ENCODE peak calls at places on chromosomes 11 and 22, in nine cellular contexts. One of them, this sample, is unnamed.

GRCh38 chr22:50573491-50574382 is 4.5 kb downstream of the CPT1B start:
- DNase-seq in WERI-Rb-1: no peak
- DNase-seq in lower lobe of right lung: peak; percentile 32
- DNase-seq in neuronal stem cell: no peak
- DNase-seq in gastrocnemius medialis: no peak
- DNase-seq in CD8-positive, alpha-beta memory T cell: no peak
- DNase-seq in H1: no peak
- DNase-seq in endothelial cell of umbilical vein: no peak
- DNase-seq in A549: no peak
- DNase-seq in this sample: no peak

GRCh38 chr11:3994030-3994640 is 100.5 kb upstream of the RRM1 start:
- DNase-seq in H1: no peak
- DNase-seq in neuronal stem cell: no peak
- DNase-seq in endothelial cell of umbilical vein: peak; percentile 19
- DNase-seq in A549: no peak
- DNase-seq in lower lobe of right lung: no peak
- DNase-seq in gastrocnemius medialis: no peak
- DNase-seq in CD8-positive, alpha-beta memory T cell: no peak
- DNase-seq in WERI-Rb-1: no peak
- DNase-seq in this sample: no peak

GRCh38 chr11:118895093-118896039 is 11.7 kb downstream of the CXCR5 start:
- DNase-seq in WERI-Rb-1: no peak
- DNase-seq in lower lobe of right lung: no peak
- DNase-seq in CD8-positive, alpha-beta memory T cell: peak; percentile 55
- DNase-seq in gastrocnemius medialis: no peak
- DNase-seq in endothelial cell of umbilical vein: no peak
- DNase-seq in H1: no peak
- DNase-seq in neuronal stem cell: no peak
- DNase-seq in A549: no peak
- DNase-seq in this sample: no peak

GRCh38 chr22:47296405-47297260 is 534.2 kb downstream of the TBC1D22A start:
- DNase-seq in CD8-positive, alpha-beta memory T cell: no peak
- DNase-seq in gastrocnemius medialis: no peak
- DNase-seq in A549: no peak
- DNase-seq in endothelial cell of umbilical vein: no peak
- DNase-seq in neuronal stem cell: no peak
- DNase-seq in H1: no peak
- DNase-seq in WERI-Rb-1: no peak
- DNase-seq in lower lobe of right lung: no peak
- DNase-seq in this sample: no peak

GRCh38 chr11:115941481-115941993 is 437.3 kb upstream of the CADM1 start:
- DNase-seq in CD8-positive, alpha-beta memory T cell: no peak
- DNase-seq in endothelial cell of umbilical vein: no peak
- DNase-seq in lower lobe of right lung: peak; percentile 81
- DNase-seq in gastrocnemius medialis: peak; percentile 23
- DNase-seq in H1: no peak
- DNase-seq in neuronal stem cell: no peak
- DNase-seq in A549: no peak
- DNase-seq in WERI-Rb-1: no peak
- DNase-seq in this sample: no peak

GRCh38 chr11:23423119-23423518 is 562.8 kb upstream of the CCDC179 start:
- DNase-seq in A549: no peak
- DNase-seq in gastrocnemius medialis: no peak
- DNase-seq in endothelial cell of umbilical vein: no peak
- DNase-seq in neuronal stem cell: no peak
- DNase-seq in CD8-positive, alpha-beta memory T cell: no peak
- DNase-seq in H1: no peak
- DNase-seq in lower lobe of right lung: no peak
- DNase-seq in WERI-Rb-1: no peak
- DNase-seq in this sample: no peak

GRCh38 chr11:75400110-75400865 is 970 bp downstream of the RPS3 start:
- DNase-seq in CD8-positive, alpha-beta memory T cell: no peak
- DNase-seq in endothelial cell of umbilical vein: peak; percentile 54
- DNase-seq in A549: no peak
- DNase-seq in neuronal stem cell: no peak
- DNase-seq in lower lobe of right lung: no peak
- DNase-seq in H1: no peak
- DNase-seq in WERI-Rb-1: no peak
- DNase-seq in gastrocnemius medialis: no peak
- DNase-seq in this sample: no peak

GRCh38 chr11:17277024-17277584 is 565 bp downstream of the NUCB2 start:
- DNase-seq in neuronal stem cell: no peak
- DNase-seq in A549: peak; percentile 34
- DNase-seq in lower lobe of right lung: no peak
- DNase-seq in CD8-positive, alpha-beta memory T cell: no peak
- DNase-seq in endothelial cell of umbilical vein: peak; percentile 64
- DNase-seq in WERI-Rb-1: no peak
- DNase-seq in gastrocnemius medialis: no peak
- DNase-seq in H1: no peak
- DNase-seq in this sample: no peak

GRCh38 chr11:26860411-26860810 is 133.5 kb upstream of the FIBIN start:
- DNase-seq in endothelial cell of umbilical vein: no peak
- DNase-seq in A549: no peak
- DNase-seq in neuronal stem cell: no peak
- DNase-seq in H1: no peak
- DNase-seq in CD8-positive, alpha-beta memory T cell: no peak
- DNase-seq in lower lobe of right lung: no peak
- DNase-seq in WERI-Rb-1: no peak
- DNase-seq in gastrocnemius medialis: no peak
- DNase-seq in this sample: no peak

GRCh38 chr11:66268953-66269906 is 791 bp downstream of the RAB1B start:
- DNase-seq in gastrocnemius medialis: no peak
- DNase-seq in neuronal stem cell: no peak
- DNase-seq in WERI-Rb-1: peak; percentile 41
- DNase-seq in CD8-positive, alpha-beta memory T cell: no peak
- DNase-seq in H1: no peak
- DNase-seq in lower lobe of right lung: no peak
- DNase-seq in A549: peak; percentile 61
- DNase-seq in endothelial cell of umbilical vein: peak; percentile 34
- DNase-seq in this sample: no peak

GRCh38 chr11:122850076-122850631 is 11.9 kb downstream of the CRTAM start:
- DNase-seq in CD8-positive, alpha-beta memory T cell: peak; percentile 44
- DNase-seq in H1: no peak
- DNase-seq in WERI-Rb-1: no peak
- DNase-seq in gastrocnemius medialis: no peak
- DNase-seq in endothelial cell of umbilical vein: no peak
- DNase-seq in neuronal stem cell: no peak
- DNase-seq in A549: no peak
- DNase-seq in lower lobe of right lung: no peak
- DNase-seq in this sample: no peak

GRCh38 chr11:63761870-63762661 is 6.5 kb downstream of the ZFTA start:
- DNase-seq in endothelial cell of umbilical vein: no peak
- DNase-seq in CD8-positive, alpha-beta memory T cell: no peak
- DNase-seq in A549: no peak
- DNase-seq in WERI-Rb-1: peak; percentile 88
- DNase-seq in gastrocnemius medialis: peak; percentile 20
- DNase-seq in neuronal stem cell: peak; percentile 55
- DNase-seq in lower lobe of right lung: no peak
- DNase-seq in H1: peak; percentile 82
- DNase-seq in this sample: peak; percentile 84

GRCh38 chr22:22547692-22548348 is 11.2 kb downstream of the PRAME start:
- DNase-seq in H1: no peak
- DNase-seq in WERI-Rb-1: no peak
- DNase-seq in CD8-positive, alpha-beta memory T cell: no peak
- DNase-seq in neuronal stem cell: no peak
- DNase-seq in endothelial cell of umbilical vein: no peak
- DNase-seq in A549: no peak
- DNase-seq in gastrocnemius medialis: no peak
- DNase-seq in lower lobe of right lung: no peak
- DNase-seq in this sample: no peak

GRCh38 chr22:22546490-22546889 is 12.6 kb downstream of the PRAME start:
- DNase-seq in gastrocnemius medialis: no peak
- DNase-seq in neuronal stem cell: no peak
- DNase-seq in CD8-positive, alpha-beta memory T cell: no peak
- DNase-seq in lower lobe of right lung: no peak
- DNase-seq in endothelial cell of umbilical vein: no peak
- DNase-seq in A549: no peak
- DNase-seq in WERI-Rb-1: no peak
- DNase-seq in H1: no peak
- DNase-seq in this sample: no peak

GRCh38 chr22:22548349-22548716 is 10.7 kb downstream of the PRAME start:
- DNase-seq in A549: no peak
- DNase-seq in endothelial cell of umbilical vein: no peak
- DNase-seq in H1: no peak
- DNase-seq in neuronal stem cell: no peak
- DNase-seq in gastrocnemius medialis: no peak
- DNase-seq in lower lobe of right lung: no peak
- DNase-seq in WERI-Rb-1: no peak
- DNase-seq in CD8-positive, alpha-beta memory T cell: no peak
- DNase-seq in this sample: no peak

GRCh38 chr22:22548910-22549309 is 10.2 kb downstream of the PRAME start:
- DNase-seq in WERI-Rb-1: no peak
- DNase-seq in H1: no peak
- DNase-seq in gastrocnemius medialis: no peak
- DNase-seq in endothelial cell of umbilical vein: no peak
- DNase-seq in lower lobe of right lung: no peak
- DNase-seq in A549: no peak
- DNase-seq in CD8-positive, alpha-beta memory T cell: no peak
- DNase-seq in neuronal stem cell: no peak
- DNase-seq in this sample: no peak

GRCh38 chr22:22547226-22547625 is 11.8 kb downstream of the PRAME start:
- DNase-seq in CD8-positive, alpha-beta memory T cell: no peak
- DNase-seq in neuronal stem cell: no peak
- DNase-seq in endothelial cell of umbilical vein: no peak
- DNase-seq in WERI-Rb-1: no peak
- DNase-seq in A549: no peak
- DNase-seq in H1: no peak
- DNase-seq in gastrocnemius medialis: no peak
- DNase-seq in lower lobe of right lung: no peak
- DNase-seq in this sample: no peak
- H3K4me3 ChIP-seq in CD8-positive, alpha-beta memory T cell: no peak overlapping the region
- H3K4me3 ChIP-seq in neuronal stem cell: no peak overlapping the region
- H3K4me3 ChIP-seq in endothelial cell of umbilical vein: no peak overlapping the region
- H3K4me3 ChIP-seq in WERI-Rb-1: no peak overlapping the region
- H3K4me3 ChIP-seq in A549: no peak overlapping the region
- H3K4me3 ChIP-seq in H1: no peak overlapping the region
- H3K4me3 ChIP-seq in gastrocnemius medialis: no peak overlapping the region
- H3K4me3 ChIP-seq in lower lobe of right lung: no peak overlapping the region
- H3K4me3 ChIP-seq in this sample: no peak overlapping the region

GRCh38 chr11:33655842-33656600 is 44.6 kb downstream of the C11orf91 start:
- DNase-seq in WERI-Rb-1: no peak
- DNase-seq in endothelial cell of umbilical vein: no peak
- DNase-seq in neuronal stem cell: no peak
- DNase-seq in gastrocnemius medialis: no peak
- DNase-seq in A549: no peak
- DNase-seq in lower lobe of right lung: no peak
- DNase-seq in CD8-positive, alpha-beta memory T cell: no peak
- DNase-seq in H1: no peak
- DNase-seq in this sample: no peak
- H3K4me3 ChIP-seq in WERI-Rb-1: no peak overlapping the region
- H3K4me3 ChIP-seq in endothelial cell of umbilical vein: no peak overlapping the region
- H3K4me3 ChIP-seq in neuronal stem cell: no peak overlapping the region
- H3K4me3 ChIP-seq in gastrocnemius medialis: no peak overlapping the region
- H3K4me3 ChIP-seq in A549: no peak overlapping the region
- H3K4me3 ChIP-seq in lower lobe of right lung: no peak overlapping the region
- H3K4me3 ChIP-seq in CD8-positive, alpha-beta memory T cell: no peak overlapping the region
- H3K4me3 ChIP-seq in H1: no peak overlapping the region
- H3K4me3 ChIP-seq in this sample: no peak overlapping the region

DNA sequence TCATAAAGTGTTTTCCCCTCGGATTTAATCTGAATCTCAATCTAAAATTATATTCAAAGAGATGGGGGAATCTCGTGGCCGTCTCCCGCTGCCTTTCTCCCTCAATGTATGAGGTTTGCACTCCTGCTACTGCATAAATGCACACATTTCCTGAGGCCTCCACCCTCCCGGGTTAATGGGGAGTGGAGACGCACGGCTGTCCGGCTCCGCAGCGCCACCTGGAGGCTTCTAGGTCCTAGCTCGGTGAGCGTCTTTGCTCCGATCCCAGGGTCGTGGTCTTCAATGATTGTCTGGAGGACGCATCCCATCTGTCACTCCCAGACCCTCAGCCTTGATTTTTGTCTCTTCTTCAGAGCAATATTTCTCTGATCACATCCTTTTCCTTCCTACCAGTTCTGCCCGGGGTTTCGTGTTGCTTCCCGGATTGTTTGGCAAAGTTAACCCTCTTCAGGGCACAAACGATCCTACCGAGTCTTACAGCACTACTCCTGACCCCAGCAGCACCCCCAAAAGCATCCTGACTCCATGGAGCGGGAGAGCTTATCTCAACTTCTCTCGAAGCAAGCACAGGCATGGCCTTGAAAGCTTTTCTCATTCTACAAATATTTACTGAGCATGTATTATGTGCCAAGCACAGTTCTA is at the start of gene LMO1:
- DNase-seq in A549: peak; percentile 98
- DNase-seq in WERI-Rb-1: peak; percentile 93
- DNase-seq in neuronal stem cell: peak; percentile 86
- DNase-seq in gastrocnemius medialis: peak; percentile 72
- DNase-seq in endothelial cell of umbilical vein: peak; percentile 69
- DNase-seq in lower lobe of right lung: peak; percentile 84
- DNase-seq in H1: no peak
- DNase-seq in CD8-positive, alpha-beta memory T cell: peak; percentile 48
- DNase-seq in this sample: peak; percentile 95
- H3K4me3 ChIP-seq in A549: peak within 1 kb of the TSS; percentile 66
- H3K4me3 ChIP-seq in WERI-Rb-1: peak within 1 kb of the TSS; percentile 84
- H3K4me3 ChIP-seq in neuronal stem cell: peak within 1 kb of the TSS; percentile 53
- H3K4me3 ChIP-seq in gastrocnemius medialis: peak within 1 kb of the TSS; percentile 57
- H3K4me3 ChIP-seq in endothelial cell of umbilical vein: no peak within 1 kb of the TSS
- H3K4me3 ChIP-seq in lower lobe of right lung: peak within 1 kb of the TSS; percentile 54
- H3K4me3 ChIP-seq in H1: peak within 1 kb of the TSS; percentile 61
- H3K4me3 ChIP-seq in CD8-positive, alpha-beta memory T cell: peak within 1 kb of the TSS; percentile 34
- H3K4me3 ChIP-seq in this sample: no peak within 1 kb of the TSS

GRCh38 chr11:32396331-32396730 is 39.0 kb downstream of the WT1 start:
- DNase-seq in neuronal stem cell: no peak
- DNase-seq in gastrocnemius medialis: no peak
- DNase-seq in H1: no peak
- DNase-seq in lower lobe of right lung: no peak
- DNase-seq in A549: no peak
- DNase-seq in endothelial cell of umbilical vein: no peak
- DNase-seq in WERI-Rb-1: no peak
- DNase-seq in CD8-positive, alpha-beta memory T cell: no peak
- DNase-seq in this sample: no peak
- H3K4me3 ChIP-seq in neuronal stem cell: no peak overlapping the region
- H3K4me3 ChIP-seq in gastrocnemius medialis: no peak overlapping the region
- H3K4me3 ChIP-seq in H1: no peak overlapping the region
- H3K4me3 ChIP-seq in lower lobe of right lung: no peak overlapping the region
- H3K4me3 ChIP-seq in A549: no peak overlapping the region
- H3K4me3 ChIP-seq in endothelial cell of umbilical vein: no peak overlapping the region
- H3K4me3 ChIP-seq in WERI-Rb-1: no peak overlapping the region
- H3K4me3 ChIP-seq in CD8-positive, alpha-beta memory T cell: no peak overlapping the region
- H3K4me3 ChIP-seq in this sample: no peak overlapping the region

DNA sequence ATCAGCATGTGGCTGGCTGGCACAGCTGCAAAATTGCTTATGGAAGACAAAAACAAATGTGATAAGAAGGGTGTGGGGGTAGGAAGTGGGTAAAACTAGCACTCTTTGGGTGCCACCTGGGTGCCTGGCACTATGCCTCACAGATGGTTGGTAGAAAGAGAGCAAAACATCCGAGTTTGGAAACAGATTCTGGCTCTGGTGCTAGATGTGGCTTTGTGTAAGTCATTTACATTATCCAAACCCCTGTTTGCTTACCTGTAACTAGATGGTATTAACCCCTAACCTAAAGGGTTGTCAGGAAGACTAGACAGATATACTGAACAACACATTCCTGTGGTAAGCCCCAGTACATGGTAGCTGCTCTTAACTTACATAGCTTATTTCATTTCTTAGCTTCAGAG is 905.6 kb downstream of the DLG2 start:
- DNase-seq in CD8-positive, alpha-beta memory T cell: no peak
- DNase-seq in gastrocnemius medialis: no peak
- DNase-seq in neuronal stem cell: no peak
- DNase-seq in lower lobe of right lung: no peak
- DNase-seq in A549: no peak
- DNase-seq in WERI-Rb-1: no peak
- DNase-seq in endothelial cell of umbilical vein: no peak
- DNase-seq in H1: no peak
- DNase-seq in this sample: no peak
- H3K4me3 ChIP-seq in CD8-positive, alpha-beta memory T cell: no peak overlapping the region
- H3K4me3 ChIP-seq in gastrocnemius medialis: no peak overlapping the region
- H3K4me3 ChIP-seq in neuronal stem cell: no peak overlapping the region
- H3K4me3 ChIP-seq in lower lobe of right lung: no peak overlapping the region
- H3K4me3 ChIP-seq in A549: no peak overlapping the region
- H3K4me3 ChIP-seq in WERI-Rb-1: no peak overlapping the region
- H3K4me3 ChIP-seq in endothelial cell of umbilical vein: no peak overlapping the region
- H3K4me3 ChIP-seq in H1: peak overlapping the region; percentile 65
- H3K4me3 ChIP-seq in this sample: no peak overlapping the region